ENCODE peak calls at places on chromosomes 4 and X, in eight cellular contexts. One of them, this sample, is unnamed.

GRCh38 chr4:91688413-91688812 is 615.4 kb upstream of the GRID2 start:
- DNase-seq in HS-5: no peak
- DNase-seq in LHCN-M2: no peak
- DNase-seq in neuronal stem cell: no peak
- DNase-seq in NCI-H345: no peak
- DNase-seq in AG04450: no peak
- DNase-seq in ACHN: no peak
- DNase-seq in heart left ventricle: no peak
- DNase-seq in this sample: no peak

GRCh38 chr4:48669086-48669485 is 111.0 kb downstream of the FRYL start:
- DNase-seq in HS-5: no peak
- DNase-seq in LHCN-M2: no peak
- DNase-seq in neuronal stem cell: no peak
- DNase-seq in NCI-H345: no peak
- DNase-seq in AG04450: no peak
- DNase-seq in ACHN: no peak
- DNase-seq in heart left ventricle: no peak
- DNase-seq in this sample: no peak

GRCh38 chr4:140568507-140569306 is at the start of gene UCP1:
- DNase-seq in HS-5: no peak
- DNase-seq in LHCN-M2: no peak
- DNase-seq in neuronal stem cell: peak
- DNase-seq in NCI-H345: no peak
- DNase-seq in AG04450: no peak
- DNase-seq in ACHN: peak
- DNase-seq in heart left ventricle: no peak
- DNase-seq in this sample: peak

GRCh38 chrX:107766470-107767140 is 9.0 kb downstream of the TSC22D3 start:
- DNase-seq in HS-5: no peak
- DNase-seq in LHCN-M2: peak
- DNase-seq in neuronal stem cell: no peak
- DNase-seq in NCI-H345: no peak
- DNase-seq in AG04450: no peak
- DNase-seq in ACHN: peak
- DNase-seq in heart left ventricle: peak
- DNase-seq in this sample: peak

GRCh38 chr4:6271701-6272465 is 2.2 kb downstream of the WFS1 start:
- DNase-seq in HS-5: no peak
- DNase-seq in LHCN-M2: no peak
- DNase-seq in neuronal stem cell: no peak
- DNase-seq in NCI-H345: no peak
- DNase-seq in AG04450: no peak
- DNase-seq in ACHN: no peak
- DNase-seq in heart left ventricle: peak
- DNase-seq in this sample: peak

GRCh38 chr4:20319785-20320184 is 68.1 kb downstream of the SLIT2 start:
- DNase-seq in HS-5: no peak
- DNase-seq in LHCN-M2: no peak
- DNase-seq in neuronal stem cell: no peak
- DNase-seq in NCI-H345: no peak
- DNase-seq in AG04450: no peak
- DNase-seq in ACHN: no peak
- DNase-seq in heart left ventricle: no peak
- DNase-seq in this sample: no peak

GRCh38 chr4:40238008-40238699 is 41.3 kb downstream of the RHOH start:
- DNase-seq in HS-5: no peak
- DNase-seq in LHCN-M2: no peak
- DNase-seq in neuronal stem cell: no peak
- DNase-seq in NCI-H345: no peak
- DNase-seq in AG04450: no peak
- DNase-seq in ACHN: no peak
- DNase-seq in heart left ventricle: no peak
- DNase-seq in this sample: no peak

GRCh38 chr4:67545996-67546356 is 673 bp upstream of the CENPC start:
- DNase-seq in HS-5: no peak
- DNase-seq in LHCN-M2: no peak
- DNase-seq in neuronal stem cell: no peak
- DNase-seq in NCI-H345: no peak
- DNase-seq in AG04450: no peak
- DNase-seq in ACHN: no peak
- DNase-seq in heart left ventricle: no peak
- DNase-seq in this sample: no peak

GRCh38 chr4:181863846-181864245 is 379.4 kb upstream of the TENM3 start:
- DNase-seq in HS-5: no peak
- DNase-seq in LHCN-M2: no peak
- DNase-seq in neuronal stem cell: no peak
- DNase-seq in NCI-H345: no peak
- DNase-seq in AG04450: no peak
- DNase-seq in ACHN: no peak
- DNase-seq in heart left ventricle: no peak
- DNase-seq in this sample: no peak

GRCh38 chrX:5265324-5265723 is 963.3 kb downstream of the NLGN4X start:
- DNase-seq in HS-5: no peak
- DNase-seq in LHCN-M2: no peak
- DNase-seq in neuronal stem cell: no peak
- DNase-seq in NCI-H345: no peak
- DNase-seq in AG04450: no peak
- DNase-seq in ACHN: no peak
- DNase-seq in heart left ventricle: no peak
- DNase-seq in this sample: no peak

GRCh38 chrX:3815896-3816664 is 102.6 kb upstream of the PRKX start:
- DNase-seq in HS-5: no peak
- DNase-seq in LHCN-M2: peak
- DNase-seq in neuronal stem cell: peak
- DNase-seq in NCI-H345: peak
- DNase-seq in AG04450: no peak
- DNase-seq in ACHN: peak
- DNase-seq in heart left ventricle: peak
- DNase-seq in this sample: peak

GRCh38 chrX:1598021-1598875 is 6.8 kb downstream of the AKAP17A start:
- DNase-seq in HS-5: no peak
- DNase-seq in LHCN-M2: no peak
- DNase-seq in neuronal stem cell: no peak
- DNase-seq in NCI-H345: no peak
- DNase-seq in AG04450: no peak
- DNase-seq in ACHN: no peak
- DNase-seq in heart left ventricle: no peak
- DNase-seq in this sample: no peak

GRCh38 chrX:65480960-65481359 is 53.6 kb downstream of the LAS1L start:
- DNase-seq in HS-5: no peak
- DNase-seq in LHCN-M2: no peak
- DNase-seq in neuronal stem cell: no peak
- DNase-seq in NCI-H345: no peak
- DNase-seq in AG04450: no peak
- DNase-seq in ACHN: no peak
- DNase-seq in heart left ventricle: no peak
- DNase-seq in this sample: no peak

GRCh38 chr4:174591243-174592021 is 69.1 kb upstream of the HPGD start:
- DNase-seq in HS-5: no peak
- DNase-seq in LHCN-M2: no peak
- DNase-seq in neuronal stem cell: no peak
- DNase-seq in NCI-H345: no peak
- DNase-seq in AG04450: no peak
- DNase-seq in ACHN: no peak
- DNase-seq in heart left ventricle: no peak
- DNase-seq in this sample: no peak

GRCh38 chr4:25756503-25756902 is 100.9 kb downstream of the SLC34A2 start:
- DNase-seq in HS-5: no peak
- DNase-seq in LHCN-M2: no peak
- DNase-seq in neuronal stem cell: peak
- DNase-seq in NCI-H345: peak
- DNase-seq in AG04450: no peak
- DNase-seq in ACHN: peak
- DNase-seq in heart left ventricle: no peak
- DNase-seq in this sample: no peak

GRCh38 chrX:1012678-1013300 is 199.7 kb downstream of the CRLF2 start:
- DNase-seq in HS-5: no peak
- DNase-seq in LHCN-M2: no peak
- DNase-seq in neuronal stem cell: no peak
- DNase-seq in NCI-H345: no peak
- DNase-seq in AG04450: no peak
- DNase-seq in ACHN: no peak
- DNase-seq in heart left ventricle: no peak
- DNase-seq in this sample: no peak

GRCh38 chr4:146577111-146577510 is 55.4 kb upstream of the SLC10A7 start:
- DNase-seq in HS-5: no peak
- DNase-seq in LHCN-M2: peak
- DNase-seq in neuronal stem cell: no peak
- DNase-seq in NCI-H345: no peak
- DNase-seq in AG04450: no peak
- DNase-seq in ACHN: no peak
- DNase-seq in heart left ventricle: no peak
- DNase-seq in this sample: no peak

GRCh38 chrX:55240788-55241187 is 20.6 kb downstream of the PAGE5 start:
- DNase-seq in HS-5: no peak
- DNase-seq in LHCN-M2: no peak
- DNase-seq in neuronal stem cell: no peak
- DNase-seq in NCI-H345: no peak
- DNase-seq in AG04450: no peak
- DNase-seq in ACHN: peak
- DNase-seq in heart left ventricle: no peak
- DNase-seq in this sample: no peak

GRCh38 chr4:170978990-170979389 is 834.2 kb upstream of the GALNTL6 start:
- DNase-seq in HS-5: no peak
- DNase-seq in LHCN-M2: no peak
- DNase-seq in neuronal stem cell: no peak
- DNase-seq in NCI-H345: no peak
- DNase-seq in AG04450: no peak
- DNase-seq in ACHN: no peak
- DNase-seq in heart left ventricle: no peak
- DNase-seq in this sample: no peak

GRCh38 chr4:168868856-168869201 is 141.2 kb downstream of the CBR4 start:
- DNase-seq in HS-5: no peak
- DNase-seq in LHCN-M2: no peak
- DNase-seq in neuronal stem cell: no peak
- DNase-seq in NCI-H345: no peak
- DNase-seq in AG04450: no peak
- DNase-seq in ACHN: no peak
- DNase-seq in heart left ventricle: no peak
- DNase-seq in this sample: no peak

GRCh38 chr4:158035662-158036195 is 137.1 kb downstream of the GASK1B start:
- DNase-seq in HS-5: no peak
- DNase-seq in LHCN-M2: no peak
- DNase-seq in neuronal stem cell: no peak
- DNase-seq in NCI-H345: no peak
- DNase-seq in AG04450: no peak
- DNase-seq in ACHN: no peak
- DNase-seq in heart left ventricle: no peak
- DNase-seq in this sample: no peak

GRCh38 chrX:11435568-11435967 is 142.4 kb downstream of the AMELX start:
- DNase-seq in HS-5: no peak
- DNase-seq in LHCN-M2: peak
- DNase-seq in neuronal stem cell: no peak
- DNase-seq in NCI-H345: no peak
- DNase-seq in AG04450: no peak
- DNase-seq in ACHN: no peak
- DNase-seq in heart left ventricle: no peak
- DNase-seq in this sample: no peak

GRCh38 chrX:17007134-17007768 is 60.8 kb downstream of the REPS2 start:
- DNase-seq in HS-5: no peak
- DNase-seq in LHCN-M2: peak
- DNase-seq in neuronal stem cell: no peak
- DNase-seq in NCI-H345: no peak
- DNase-seq in AG04450: no peak
- DNase-seq in ACHN: peak
- DNase-seq in heart left ventricle: peak
- DNase-seq in this sample: no peak

GRCh38 chr4:1169171-1169671 is 3.2 kb downstream of the SPON2 start:
- DNase-seq in HS-5: no peak
- DNase-seq in LHCN-M2: no peak
- DNase-seq in neuronal stem cell: no peak
- DNase-seq in NCI-H345: no peak
- DNase-seq in AG04450: no peak
- DNase-seq in ACHN: no peak
- DNase-seq in heart left ventricle: no peak
- DNase-seq in this sample: no peak

This sample was measured in heart right ventricle.